ENCODE peak calls at places on chromosomes 6 and 20, in ten cellular contexts. One of them, this sample, is unnamed.

GRCh38 chr6:79672631-79673065 is 41.5 kb downstream of the SH3BGRL2 start:
- DNase-seq in left colon: no peak
- DNase-seq in iPS DF 6.9: no peak
- DNase-seq in left ventricle myocardium inferior: no peak
- DNase-seq in T-helper 1 cell: no peak
- DNase-seq in fibroblast of the conjunctiva: peak; percentile 10
- DNase-seq in SK-N-SH: peak; percentile 12
- DNase-seq in heart right ventricle: no peak
- DNase-seq in hepatic stellate cell: no peak
- DNase-seq in HTR-8/SVneo: peak; percentile 5
- DNase-seq in this sample: no peak

GRCh38 chr6:137349856-137350830 is 131.0 kb upstream of the IFNGR1 start:
- DNase-seq in left colon: no peak
- DNase-seq in iPS DF 6.9: no peak
- DNase-seq in left ventricle myocardium inferior: no peak
- DNase-seq in T-helper 1 cell: no peak
- DNase-seq in fibroblast of the conjunctiva: no peak
- DNase-seq in SK-N-SH: no peak
- DNase-seq in heart right ventricle: no peak
- DNase-seq in hepatic stellate cell: no peak
- DNase-seq in HTR-8/SVneo: no peak
- DNase-seq in this sample: no peak

GRCh38 chr6:90217621-90218496 is 78.8 kb downstream of the BACH2 start:
- DNase-seq in left colon: peak; percentile 37
- DNase-seq in iPS DF 6.9: no peak
- DNase-seq in left ventricle myocardium inferior: no peak
- DNase-seq in T-helper 1 cell: no peak
- DNase-seq in fibroblast of the conjunctiva: peak; percentile 49
- DNase-seq in SK-N-SH: no peak
- DNase-seq in heart right ventricle: peak; percentile 53
- DNase-seq in hepatic stellate cell: no peak
- DNase-seq in HTR-8/SVneo: peak; percentile 6
- DNase-seq in this sample: peak; percentile 49

GRCh38 chr20:60228255-60228654 is 270.0 kb downstream of the CDH26 start:
- DNase-seq in left colon: no peak
- DNase-seq in iPS DF 6.9: no peak
- DNase-seq in left ventricle myocardium inferior: no peak
- DNase-seq in T-helper 1 cell: no peak
- DNase-seq in fibroblast of the conjunctiva: no peak
- DNase-seq in SK-N-SH: no peak
- DNase-seq in heart right ventricle: no peak
- DNase-seq in hepatic stellate cell: no peak
- DNase-seq in HTR-8/SVneo: no peak
- DNase-seq in this sample: no peak

GRCh38 chr6:48835421-48835958 is 627.6 kb downstream of the MMUT start:
- DNase-seq in left colon: no peak
- DNase-seq in iPS DF 6.9: no peak
- DNase-seq in left ventricle myocardium inferior: no peak
- DNase-seq in T-helper 1 cell: no peak
- DNase-seq in fibroblast of the conjunctiva: no peak
- DNase-seq in SK-N-SH: no peak
- DNase-seq in heart right ventricle: no peak
- DNase-seq in hepatic stellate cell: no peak
- DNase-seq in HTR-8/SVneo: no peak
- DNase-seq in this sample: no peak

GRCh38 chr20:23445596-23446217 is 6.2 kb downstream of the CSTL1 start:
- DNase-seq in left colon: no peak
- DNase-seq in iPS DF 6.9: no peak
- DNase-seq in left ventricle myocardium inferior: no peak
- DNase-seq in T-helper 1 cell: no peak
- DNase-seq in fibroblast of the conjunctiva: no peak
- DNase-seq in SK-N-SH: no peak
- DNase-seq in heart right ventricle: no peak
- DNase-seq in hepatic stellate cell: peak; percentile 88
- DNase-seq in HTR-8/SVneo: peak; percentile 26
- DNase-seq in this sample: no peak

GRCh38 chr20:6632187-6632586 is 135.3 kb upstream of the BMP2 start:
- DNase-seq in left colon: no peak
- DNase-seq in iPS DF 6.9: no peak
- DNase-seq in left ventricle myocardium inferior: peak; percentile 27
- DNase-seq in T-helper 1 cell: no peak
- DNase-seq in fibroblast of the conjunctiva: no peak
- DNase-seq in SK-N-SH: peak; percentile 1
- DNase-seq in heart right ventricle: peak; percentile 26
- DNase-seq in hepatic stellate cell: no peak
- DNase-seq in HTR-8/SVneo: no peak
- DNase-seq in this sample: no peak

GRCh38 chr6:15001511-15001910 is 244.4 kb upstream of the JARID2 start:
- DNase-seq in left colon: no peak
- DNase-seq in iPS DF 6.9: no peak
- DNase-seq in left ventricle myocardium inferior: no peak
- DNase-seq in T-helper 1 cell: no peak
- DNase-seq in fibroblast of the conjunctiva: no peak
- DNase-seq in SK-N-SH: no peak
- DNase-seq in heart right ventricle: no peak
- DNase-seq in hepatic stellate cell: no peak
- DNase-seq in HTR-8/SVneo: no peak
- DNase-seq in this sample: no peak

GRCh38 chr6:81865712-81866111 is 113.2 kb upstream of the TENT5A start:
- DNase-seq in left colon: no peak
- DNase-seq in iPS DF 6.9: no peak
- DNase-seq in left ventricle myocardium inferior: no peak
- DNase-seq in T-helper 1 cell: no peak
- DNase-seq in fibroblast of the conjunctiva: peak; percentile 14
- DNase-seq in SK-N-SH: no peak
- DNase-seq in heart right ventricle: no peak
- DNase-seq in hepatic stellate cell: peak; percentile 58
- DNase-seq in HTR-8/SVneo: peak; percentile 54
- DNase-seq in this sample: no peak

GRCh38 chr20:46087161-46087560 is 2.6 kb downstream of the NCOA5 start:
- DNase-seq in left colon: no peak
- DNase-seq in iPS DF 6.9: no peak
- DNase-seq in left ventricle myocardium inferior: no peak
- DNase-seq in T-helper 1 cell: no peak
- DNase-seq in fibroblast of the conjunctiva: no peak
- DNase-seq in SK-N-SH: no peak
- DNase-seq in heart right ventricle: no peak
- DNase-seq in hepatic stellate cell: no peak
- DNase-seq in HTR-8/SVneo: no peak
- DNase-seq in this sample: no peak

GRCh38 chr6:78629154-78629721 is 238.1 kb upstream of the IRAK1BP1 start:
- DNase-seq in left colon: peak; percentile 19
- DNase-seq in iPS DF 6.9: no peak
- DNase-seq in left ventricle myocardium inferior: no peak
- DNase-seq in T-helper 1 cell: no peak
- DNase-seq in fibroblast of the conjunctiva: no peak
- DNase-seq in SK-N-SH: peak; percentile 9
- DNase-seq in heart right ventricle: no peak
- DNase-seq in hepatic stellate cell: peak; percentile 54
- DNase-seq in HTR-8/SVneo: no peak
- DNase-seq in this sample: peak; percentile 36

GRCh38 chr6:115766745-115767462 is 293.8 kb downstream of the FRK start:
- DNase-seq in left colon: no peak
- DNase-seq in iPS DF 6.9: no peak
- DNase-seq in left ventricle myocardium inferior: no peak
- DNase-seq in T-helper 1 cell: no peak
- DNase-seq in fibroblast of the conjunctiva: no peak
- DNase-seq in SK-N-SH: no peak
- DNase-seq in heart right ventricle: no peak
- DNase-seq in hepatic stellate cell: no peak
- DNase-seq in HTR-8/SVneo: no peak
- DNase-seq in this sample: no peak

GRCh38 chr20:51497542-51498467 is 44.7 kb downstream of the NFATC2 start:
- DNase-seq in left colon: peak; percentile 24
- DNase-seq in iPS DF 6.9: no peak
- DNase-seq in left ventricle myocardium inferior: no peak
- DNase-seq in T-helper 1 cell: peak; percentile 30
- DNase-seq in fibroblast of the conjunctiva: no peak
- DNase-seq in SK-N-SH: no peak
- DNase-seq in heart right ventricle: peak; percentile 30
- DNase-seq in hepatic stellate cell: peak; percentile 27
- DNase-seq in HTR-8/SVneo: no peak
- DNase-seq in this sample: peak; percentile 12

GRCh38 chr6:139852484-139853140 is 478.2 kb upstream of the CITED2 start:
- DNase-seq in left colon: peak; percentile 9
- DNase-seq in iPS DF 6.9: no peak
- DNase-seq in left ventricle myocardium inferior: no peak
- DNase-seq in T-helper 1 cell: no peak
- DNase-seq in fibroblast of the conjunctiva: no peak
- DNase-seq in SK-N-SH: no peak
- DNase-seq in heart right ventricle: no peak
- DNase-seq in hepatic stellate cell: no peak
- DNase-seq in HTR-8/SVneo: peak; percentile 10
- DNase-seq in this sample: peak; percentile 41